ENCODE peak calls at places on chromosomes 6 and 20, in six cellular contexts. Y is MM.1S, C is colonic mucosa, M is GM12878, G is upper lobe of right lung, I is thoracic aorta. B is an unnamed sample.

GRCh38 chr6:2507016-2507415 is 243.7 kb downstream of the MYLK4 start:
- DNase-seq in Y (no peak), M (no peak), I (no peak), G (no peak), C (no peak), B (no peak)

GRCh38 chr20:51497542-51498467 is 44.7 kb downstream of the NFATC2 start:
- DNase-seq in C (no peak), M (peak; percentile 26), I (no peak), Y (no peak), G (no peak), B (peak; percentile 67)

GRCh38 chr20:1918766-1919165 is 23.6 kb downstream of the SIRPA start:
- DNase-seq in I (no peak), G (no peak), Y (no peak), C (no peak), M (no peak), B (no peak)

GRCh38 chr6:25788305-25788922 is 33.9 kb downstream of the SLC17A4 start:
- DNase-seq in I (peak; percentile 3), M (no peak), C (peak; percentile 70), G (no peak), Y (peak; percentile 27), B (no peak)

GRCh38 chr20:59144179-59144830 is 19.3 kb upstream of the ZNF831 start:
- DNase-seq in I (no peak), C (no peak), Y (no peak), G (no peak), M (no peak), B (no peak)

GRCh38 chr6:116205318-116205717 is 48.6 kb downstream of the TSPYL4 start:
- DNase-seq in C (no peak), M (no peak), Y (no peak), G (no peak), I (no peak), B (no peak)

GRCh38 chr6:169971171-169971861 is 219.9 kb downstream of the ERMARD start:
- DNase-seq in I (no peak), G (peak; percentile 60), C (peak; percentile 3), M (no peak), Y (no peak), B (peak; percentile 52)

GRCh38 chr20:35020108-35021031 is 64.7 kb downstream of the MYH7B start:
- DNase-seq in G (no peak), M (no peak), Y (no peak), I (no peak), C (no peak), B (peak; percentile 70)

GRCh38 chr20:34947336-34947735 is 8.3 kb downstream of the GSS start:
- DNase-seq in I (no peak), Y (no peak), G (no peak), M (no peak), C (no peak), B (no peak)

GRCh38 chr20:11204926-11205768 is 531.3 kb upstream of the JAG1 start:
- DNase-seq in Y (peak; percentile 67), M (peak; percentile 50), I (no peak), G (no peak), C (peak; percentile 78), B (no peak)

GRCh38 chr6:45507156-45507555 is 129.4 kb upstream of the SUPT3H start:
- DNase-seq in Y (no peak), G (no peak), C (no peak), I (no peak), M (no peak), B (no peak)

GRCh38 chr20:49585585-49586245 is 17.8 kb upstream of the PTGIS start:
- DNase-seq in M (no peak), I (no peak), G (no peak), C (no peak), Y (no peak), B (no peak)

GRCh38 chr6:134523903-134524302 is 206.0 kb upstream of the SGK1 start:
- DNase-seq in Y (no peak), M (no peak), C (no peak), G (no peak), I (no peak), B (no peak)

GRCh38 chr6:134525190-134525868 is 207.4 kb upstream of the SGK1 start:
- DNase-seq in Y (no peak), M (no peak), C (no peak), G (no peak), I (no peak), B (no peak)

GRCh38 chr6:134529921-134530320 is 212.0 kb upstream of the SGK1 start:
- DNase-seq in I (no peak), M (no peak), G (no peak), C (no peak), Y (no peak), B (no peak)

GRCh38 chr6:134523051-134523450 is 205.1 kb upstream of the SGK1 start:
- DNase-seq in M (no peak), I (no peak), G (no peak), C (no peak), Y (no peak), B (no peak)

GRCh38 chr6:134527108-134527787 is 209.3 kb upstream of the SGK1 start:
- DNase-seq in I (no peak), C (no peak), M (no peak), G (no peak), Y (no peak), B (no peak)
- H3K27ac ChIP-seq in I (no peak overlapping the region), C (no peak overlapping the region), M (no peak overlapping the region), G (no peak overlapping the region), Y (no peak overlapping the region), B (no peak overlapping the region)

GRCh38 chr6:69732045-69732444 is 64.8 kb downstream of the LMBRD1 start:
- DNase-seq in I (no peak), C (no peak), M (no peak), Y (no peak), G (no peak), B (no peak)

GRCh38 chr6:69732640-69733039 is 64.2 kb downstream of the LMBRD1 start:
- DNase-seq in Y (no peak), I (no peak), M (peak; percentile 11), G (no peak), C (no peak), B (no peak)

GRCh38 chr6:69735029-69735428 is 61.8 kb downstream of the LMBRD1 start:
- DNase-seq in C (no peak), Y (no peak), M (no peak), I (no peak), G (no peak), B (no peak)

DNA sequence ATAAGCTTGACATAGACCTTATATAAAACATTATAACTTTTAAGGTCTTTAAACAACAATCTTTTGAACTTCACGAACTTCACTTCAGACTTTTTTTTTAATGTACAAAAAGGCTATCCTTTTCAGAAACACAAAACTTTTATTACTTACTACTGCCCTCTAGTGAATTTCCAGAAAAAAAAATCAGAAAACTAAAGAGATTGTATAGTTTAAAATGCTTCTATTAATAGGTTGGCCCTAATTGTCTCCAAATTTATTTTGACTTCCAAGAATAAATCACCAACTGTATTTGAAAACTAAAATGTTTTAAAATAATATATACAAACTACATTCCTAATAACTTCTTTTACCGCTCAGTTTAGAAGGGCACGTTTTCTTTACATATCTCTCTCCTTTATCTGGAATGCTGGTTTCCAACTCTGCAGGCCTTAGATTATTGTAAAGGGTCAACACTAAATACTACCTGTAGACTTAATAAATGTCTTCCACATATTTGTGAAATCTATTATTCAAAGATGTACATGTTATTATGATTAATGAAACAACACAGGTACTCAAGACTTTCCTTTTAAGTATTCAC is 66.8 kb downstream of the LMBRD1 start:
- DNase-seq in Y (peak; percentile 7), C (no peak), M (no peak), I (no peak), G (no peak), B (no peak)
- TF ChIP-seq CTCF in Y (peak; percentile 36), C (peak; percentile 19), M (no peak), I (peak; percentile 29), G (peak; percentile 38), B (peak; percentile 65)

GRCh38 chr20:418858-419365 is 10.8 kb downstream of the RBCK1 start:
- DNase-seq in Y (no peak), M (no peak), C (no peak), I (no peak), G (no peak), B (no peak)

GRCh38 chr20:414161-414560 is 6.1 kb downstream of the RBCK1 start:
- DNase-seq in I (no peak), M (no peak), G (no peak), Y (no peak), C (no peak), B (no peak)

GRCh38 chr20:416950-417800 is 9.1 kb downstream of the RBCK1 start:
- DNase-seq in Y (no peak), C (no peak), G (peak; percentile 61), I (no peak), M (no peak), B (no peak)

GRCh38 chr20:417801-418342 is 9.8 kb downstream of the RBCK1 start:
- DNase-seq in C (no peak), Y (no peak), M (no peak), G (no peak), I (no peak), B (no peak)

DNA sequence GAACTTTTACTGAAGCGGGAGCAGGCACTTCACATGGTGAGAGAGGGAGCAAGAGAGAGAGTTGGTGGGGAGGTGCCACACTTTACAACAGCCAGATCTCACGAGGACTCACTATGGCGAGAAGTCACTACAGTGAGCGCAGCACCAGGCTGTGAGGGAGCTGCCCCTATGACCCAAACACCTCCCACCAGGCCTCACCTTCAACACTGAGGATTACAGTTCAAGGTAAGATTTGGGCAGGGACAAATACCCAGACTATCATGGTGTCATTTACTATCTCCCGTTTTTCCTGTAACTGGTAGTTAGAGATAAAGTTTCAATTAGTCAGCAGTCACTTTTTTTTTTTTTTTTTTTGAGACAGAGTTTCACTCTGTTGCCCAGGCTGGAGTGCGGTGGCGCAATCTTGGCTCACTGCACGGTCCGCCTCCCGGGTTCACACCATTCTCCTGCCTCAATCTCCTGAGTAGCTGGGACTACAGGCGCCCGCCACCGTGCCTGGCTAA is 7.8 kb downstream of the RBCK1 start:
- DNase-seq in G (peak; percentile 85), C (no peak), Y (no peak), I (no peak), M (no peak), B (no peak)
- H3K27ac ChIP-seq in G (peak overlapping the region; percentile 42), C (no peak overlapping the region), Y (no peak overlapping the region), I (no peak overlapping the region), M (no peak overlapping the region), B (peak overlapping the region; percentile 2)

GRCh38 chr6:69424581-69424980 is 372.2 kb downstream of the LMBRD1 start:
- DNase-seq in G (no peak), I (no peak), M (no peak), Y (no peak), C (no peak), B (no peak)

GRCh38 chr6:69421986-69422385 is 374.8 kb downstream of the LMBRD1 start:
- DNase-seq in G (no peak), M (no peak), Y (no peak), I (no peak), C (no peak), B (no peak)

GRCh38 chr6:69423785-69424184 is 373.0 kb downstream of the LMBRD1 start:
- DNase-seq in M (no peak), I (no peak), G (no peak), Y (peak; percentile 24), C (no peak), B (no peak)

GRCh38 chr6:69422474-69422873 is 374.3 kb downstream of the LMBRD1 start:
- DNase-seq in I (no peak), C (no peak), M (no peak), Y (no peak), G (no peak), B (no peak)

DNA sequence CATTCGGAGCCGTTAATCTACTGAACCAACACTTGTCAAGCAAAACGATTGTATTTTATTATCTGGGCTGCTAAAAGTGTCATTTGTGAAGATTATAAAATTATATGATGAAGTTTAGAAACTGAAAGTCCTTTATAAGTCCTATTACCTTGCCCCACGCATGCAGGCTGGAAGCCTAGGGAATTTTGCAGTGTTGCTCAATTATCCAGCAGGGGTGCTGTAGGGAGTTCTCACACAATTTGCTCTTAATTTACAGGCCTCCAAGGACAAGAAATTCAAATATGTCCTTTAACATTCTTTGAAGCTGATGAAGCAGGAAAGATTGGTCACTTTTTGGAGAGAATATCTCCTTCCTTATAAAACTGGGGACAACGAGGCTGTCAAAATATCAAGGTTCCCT is 368.9 kb downstream of the LMBRD1 start:
- DNase-seq in Y (no peak), I (no peak), C (no peak), G (no peak), M (no peak), B (no peak)
- TF ChIP-seq CTCF in Y (no peak), I (no peak), C (no peak), G (no peak), M (no peak), B (no peak)